ENCODE peak calls at places on chromosomes 2 and 18, in five cellular contexts. One of them, this sample, is unnamed.

GRCh38 chr18:52869942-52870907 is 530.2 kb downstream of the DCC start:
- DNase-seq in ovary: no peak
- DNase-seq in endothelial cell of umbilical vein: no peak
- DNase-seq in sigmoid colon: peak; percentile 60
- DNase-seq in A549: peak; percentile 1
- DNase-seq in this sample: no peak

GRCh38 chr2:240818543-240819403 is 1.2 kb downstream of the KIF1A start:
- DNase-seq in ovary: no peak
- DNase-seq in endothelial cell of umbilical vein: no peak
- DNase-seq in sigmoid colon: no peak
- DNase-seq in A549: no peak
- DNase-seq in this sample: no peak

GRCh38 chr2:25809646-25810045 is 68.6 kb downstream of the ASXL2 start:
- DNase-seq in ovary: no peak
- DNase-seq in endothelial cell of umbilical vein: no peak
- DNase-seq in sigmoid colon: no peak
- DNase-seq in A549: no peak
- DNase-seq in this sample: no peak

GRCh38 chr2:210522399-210522798 is 34.0 kb upstream of the CPS1 start:
- DNase-seq in ovary: no peak
- DNase-seq in endothelial cell of umbilical vein: no peak
- DNase-seq in sigmoid colon: no peak
- DNase-seq in A549: no peak
- DNase-seq in this sample: no peak

GRCh38 chr2:111117666-111118454 is 2.9 kb upstream of the BCL2L11 start:
- DNase-seq in ovary: peak; percentile 21
- DNase-seq in endothelial cell of umbilical vein: peak; percentile 66
- DNase-seq in sigmoid colon: peak; percentile 67
- DNase-seq in A549: peak; percentile 67
- DNase-seq in this sample: peak; percentile 43

GRCh38 chr2:84970266-84970955 is 550 bp upstream of the KCMF1 start:
- DNase-seq in ovary: peak; percentile 68
- DNase-seq in endothelial cell of umbilical vein: peak; percentile 69
- DNase-seq in sigmoid colon: peak; percentile 83
- DNase-seq in A549: peak; percentile 70
- DNase-seq in this sample: peak; percentile 59

GRCh38 chr2:206915136-206915535 is 24.2 kb upstream of the CPO start:
- DNase-seq in ovary: no peak
- DNase-seq in endothelial cell of umbilical vein: peak; percentile 86
- DNase-seq in sigmoid colon: no peak
- DNase-seq in A549: peak; percentile 56
- DNase-seq in this sample: no peak

GRCh38 chr2:30139131-30139870 is 7.5 kb upstream of the YPEL5 start:
- DNase-seq in ovary: no peak
- DNase-seq in endothelial cell of umbilical vein: no peak
- DNase-seq in sigmoid colon: no peak
- DNase-seq in A549: no peak
- DNase-seq in this sample: no peak

GRCh38 chr2:176114930-176115625 is 1.5 kb upstream of the HOXD10 start:
- DNase-seq in ovary: no peak
- DNase-seq in endothelial cell of umbilical vein: no peak
- DNase-seq in sigmoid colon: no peak
- DNase-seq in A549: no peak
- DNase-seq in this sample: no peak

GRCh38 chr2:189304360-189304759 is 124.8 kb upstream of the COL5A2 start:
- DNase-seq in ovary: no peak
- DNase-seq in endothelial cell of umbilical vein: no peak
- DNase-seq in sigmoid colon: no peak
- DNase-seq in A549: no peak
- DNase-seq in this sample: no peak

DNA sequence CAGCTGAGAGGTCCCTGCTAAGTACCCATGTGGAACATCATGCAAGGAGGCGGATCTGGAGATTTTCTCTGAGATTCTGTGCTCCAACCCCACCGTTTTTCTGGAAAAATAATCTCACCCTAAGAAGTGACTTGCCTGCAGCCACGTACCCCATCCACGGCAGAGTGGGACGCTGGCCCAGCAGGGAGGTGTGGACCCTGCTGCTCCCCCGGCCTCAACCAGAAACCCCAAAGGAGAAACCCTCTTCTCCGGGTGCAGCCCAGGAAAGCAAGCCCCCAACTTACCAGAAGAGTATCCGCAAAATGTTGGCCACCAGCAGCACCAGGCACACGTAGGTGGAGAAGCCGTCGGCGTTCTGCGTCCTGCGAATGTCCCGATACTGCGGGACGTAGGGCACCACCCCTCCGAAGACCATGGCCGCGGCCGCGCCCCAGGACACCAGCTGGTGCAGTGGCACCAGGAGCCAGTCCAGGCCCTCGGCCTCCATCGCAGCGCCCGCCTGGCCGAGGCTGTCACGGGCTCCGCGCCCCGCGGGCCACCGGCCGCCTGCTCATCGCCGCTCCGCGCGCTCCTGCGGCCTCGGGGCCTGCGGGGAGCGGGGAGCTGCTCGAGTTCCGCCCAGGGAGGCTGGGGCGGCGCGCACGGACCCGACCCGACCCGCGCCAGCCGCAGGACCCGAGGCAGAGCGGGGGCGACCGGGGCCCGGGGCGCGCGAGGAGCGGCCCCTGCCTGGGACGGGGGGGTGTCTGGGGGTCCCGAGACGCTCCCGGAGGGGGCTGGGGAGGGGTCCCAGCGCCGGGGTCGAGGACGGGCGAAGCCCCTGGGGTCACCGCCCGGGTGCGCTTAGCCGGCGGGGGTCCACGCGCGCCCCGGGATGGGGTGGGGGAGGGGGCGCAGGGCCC is 762 bp downstream of the SLC66A2 start:
- DNase-seq in ovary: no peak
- DNase-seq in endothelial cell of umbilical vein: peak; percentile 21
- DNase-seq in sigmoid colon: peak; percentile 67
- DNase-seq in A549: no peak
- DNase-seq in this sample: no peak
- H3K4me1 ChIP-seq in ovary: peaks cover 13% of the 10 kb centered on the region
- H3K4me1 ChIP-seq in endothelial cell of umbilical vein: peaks cover 5% of the 10 kb centered on the region
- H3K4me1 ChIP-seq in sigmoid colon: peaks cover 48% of the 10 kb centered on the region
- H3K4me1 ChIP-seq in A549: no peaks in the 10 kb centered on the region
- H3K4me1 ChIP-seq in this sample: peaks cover 24% of the 10 kb centered on the region

GRCh38 chr2:63842149-63843061 is 709 bp downstream of the UGP2 start:
- DNase-seq in ovary: peak; percentile 53
- DNase-seq in endothelial cell of umbilical vein: peak; percentile 51
- DNase-seq in sigmoid colon: peak; percentile 80
- DNase-seq in A549: peak; percentile 50
- DNase-seq in this sample: no peak
- TF ChIP-seq POLR2A in ovary: peak; percentile 75
- TF ChIP-seq POLR2A in endothelial cell of umbilical vein: no peak
- TF ChIP-seq POLR2A in sigmoid colon: peak; percentile 51
- TF ChIP-seq POLR2A in A549: no peak
- TF ChIP-seq POLR2A in this sample: peak; percentile 49

GRCh38 chr2:105796791-105797190 is 52.1 kb downstream of the NCK2 start:
- DNase-seq in ovary: no peak
- DNase-seq in endothelial cell of umbilical vein: no peak
- DNase-seq in sigmoid colon: no peak
- DNase-seq in A549: no peak
- DNase-seq in this sample: no peak

GRCh38 chr2:105797298-105797819 is 52.6 kb downstream of the NCK2 start:
- DNase-seq in ovary: no peak
- DNase-seq in endothelial cell of umbilical vein: no peak
- DNase-seq in sigmoid colon: no peak
- DNase-seq in A549: no peak
- DNase-seq in this sample: peak; percentile 42

GRCh38 chr2:105794926-105795574 is 50.3 kb downstream of the NCK2 start:
- DNase-seq in ovary: no peak
- DNase-seq in endothelial cell of umbilical vein: no peak
- DNase-seq in sigmoid colon: no peak
- DNase-seq in A549: no peak
- DNase-seq in this sample: no peak

GRCh38 chr2:105796131-105796638 is 51.5 kb downstream of the NCK2 start:
- DNase-seq in ovary: no peak
- DNase-seq in endothelial cell of umbilical vein: no peak
- DNase-seq in sigmoid colon: no peak
- DNase-seq in A549: no peak
- DNase-seq in this sample: no peak

GRCh38 chr2:105795575-105795934 is 50.8 kb downstream of the NCK2 start:
- DNase-seq in ovary: no peak
- DNase-seq in endothelial cell of umbilical vein: peak; percentile 38
- DNase-seq in sigmoid colon: no peak
- DNase-seq in A549: no peak
- DNase-seq in this sample: no peak
- H3K4me1 ChIP-seq in ovary: peaks cover 15% of the 10 kb centered on the region
- H3K4me1 ChIP-seq in endothelial cell of umbilical vein: peaks cover 24% of the 10 kb centered on the region
- H3K4me1 ChIP-seq in sigmoid colon: peaks cover 64% of the 10 kb centered on the region
- H3K4me1 ChIP-seq in A549: peaks cover 5% of the 10 kb centered on the region
- H3K4me1 ChIP-seq in this sample: peaks cover 17% of the 10 kb centered on the region

GRCh38 chr2:96260404-96261260 is 5.2 kb downstream of the TMEM127 start:
- DNase-seq in ovary: peak; percentile 63
- DNase-seq in endothelial cell of umbilical vein: peak; percentile 94
- DNase-seq in sigmoid colon: peak; percentile 77
- DNase-seq in A549: peak; percentile 86
- DNase-seq in this sample: peak; percentile 64
- TF ChIP-seq POLR2A in ovary: no peak
- TF ChIP-seq POLR2A in endothelial cell of umbilical vein: no peak
- TF ChIP-seq POLR2A in sigmoid colon: no peak
- TF ChIP-seq POLR2A in A549: no peak
- TF ChIP-seq POLR2A in this sample: peak; percentile 54

DNA sequence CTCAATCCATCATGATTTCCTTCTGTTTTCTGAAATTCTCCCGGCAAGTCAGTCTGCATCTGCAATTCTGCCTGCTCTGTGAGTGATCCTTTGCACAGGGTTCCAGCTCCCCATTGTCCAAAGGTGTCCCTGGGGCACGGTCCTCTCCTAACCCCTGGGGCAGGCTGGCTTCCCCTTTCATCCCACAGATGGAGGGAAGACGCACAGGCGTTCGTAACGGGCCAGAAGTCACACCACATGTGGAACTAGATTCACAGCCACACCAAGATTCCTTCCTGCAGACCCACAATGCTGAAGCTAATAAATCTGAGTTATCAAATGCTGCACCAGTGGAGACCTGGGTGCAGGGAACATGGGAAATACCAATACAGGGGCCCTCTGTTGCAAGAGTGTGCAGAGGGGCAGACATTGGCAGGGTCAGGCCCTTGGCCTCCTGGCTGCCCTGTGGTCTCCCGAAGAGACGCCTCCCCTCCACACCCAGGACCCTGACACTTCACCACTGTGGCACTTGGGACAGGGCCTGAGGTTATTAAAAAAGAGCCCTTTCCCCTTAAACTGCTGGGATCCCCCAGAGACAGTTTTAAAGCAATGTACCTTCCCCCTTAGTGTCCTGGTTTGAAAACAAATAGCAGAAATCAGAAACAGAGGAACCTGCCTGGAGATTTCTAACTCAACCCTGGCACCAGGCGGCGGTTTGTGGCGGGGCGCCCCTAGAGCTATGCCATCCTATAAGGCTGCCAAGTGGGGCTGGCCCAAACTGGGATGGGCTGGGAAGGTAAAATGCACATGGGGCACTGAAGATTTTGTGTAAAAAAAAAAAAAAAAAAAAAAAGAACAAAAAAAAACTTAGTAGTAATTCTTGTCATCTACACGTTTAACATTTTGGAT is 15.4 kb downstream of the ZNF516 start:
- DNase-seq in ovary: no peak
- DNase-seq in endothelial cell of umbilical vein: no peak
- DNase-seq in sigmoid colon: no peak
- DNase-seq in A549: no peak
- DNase-seq in this sample: no peak
- H3K4me1 ChIP-seq in ovary: peaks cover 23% of the 10 kb centered on the region
- H3K4me1 ChIP-seq in endothelial cell of umbilical vein: peaks cover 24% of the 10 kb centered on the region
- H3K4me1 ChIP-seq in sigmoid colon: peaks cover 24% of the 10 kb centered on the region
- H3K4me1 ChIP-seq in A549: peaks cover 29% of the 10 kb centered on the region
- H3K4me1 ChIP-seq in this sample: no peaks in the 10 kb centered on the region

GRCh38 chr2:28390857-28391563 is 1.6 kb upstream of the FOSL2 start:
- DNase-seq in ovary: peak; percentile 90
- DNase-seq in endothelial cell of umbilical vein: peak; percentile 89
- DNase-seq in sigmoid colon: peak; percentile 96
- DNase-seq in A549: peak; percentile 92
- DNase-seq in this sample: peak; percentile 92
- TF ChIP-seq POLR2A in ovary: no peak
- TF ChIP-seq POLR2A in endothelial cell of umbilical vein: peak; percentile 10
- TF ChIP-seq POLR2A in sigmoid colon: no peak
- TF ChIP-seq POLR2A in A549: peak; percentile 45
- TF ChIP-seq POLR2A in this sample: no peak

DNA sequence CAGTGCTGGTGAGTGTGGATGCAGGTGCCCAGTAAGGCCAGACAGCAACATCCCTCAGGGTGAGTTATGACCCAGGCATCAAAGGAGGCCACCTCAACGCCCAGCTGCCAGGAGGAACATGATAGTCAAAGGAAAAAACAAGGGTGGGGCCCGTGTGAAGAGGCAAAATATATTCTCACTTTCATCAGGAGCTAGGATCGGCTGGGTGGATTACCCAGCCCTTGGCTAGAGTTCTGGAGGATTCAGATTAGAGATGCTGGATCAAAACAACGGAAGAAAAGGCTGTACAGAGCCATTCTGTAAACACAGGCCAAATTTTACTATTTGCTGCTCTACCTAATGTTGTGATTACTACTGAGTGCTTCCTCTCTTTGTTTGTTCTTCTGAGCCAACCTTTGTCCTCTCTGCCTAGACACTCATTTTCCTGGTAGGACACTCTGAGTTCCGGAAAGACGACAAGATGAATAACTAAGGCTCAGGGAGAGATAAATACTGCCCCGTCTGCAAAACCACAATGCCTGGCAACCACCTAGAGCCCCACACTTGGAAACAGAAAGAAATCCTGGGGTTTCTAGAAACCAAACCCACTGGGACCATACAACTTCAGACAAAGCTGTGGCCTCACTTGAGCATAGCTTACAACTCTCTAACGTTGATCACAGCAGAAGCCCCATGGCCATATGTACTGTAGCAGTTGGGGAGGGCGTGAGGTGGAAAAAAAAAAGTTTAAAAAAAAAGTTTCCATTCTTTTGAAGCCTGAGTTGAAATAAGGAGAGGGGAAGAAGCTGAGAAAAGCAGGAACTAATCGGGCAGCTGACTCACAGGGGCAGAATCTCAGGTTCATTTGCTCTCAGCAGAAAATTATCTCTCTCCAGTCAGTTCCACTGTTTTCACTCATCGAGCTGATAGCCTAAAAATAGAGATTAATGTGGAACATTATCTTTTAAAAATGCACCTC is 17.8 kb upstream of the PMAIP1 start:
- DNase-seq in ovary: no peak
- DNase-seq in endothelial cell of umbilical vein: peak; percentile 92
- DNase-seq in sigmoid colon: no peak
- DNase-seq in A549: peak; percentile 64
- DNase-seq in this sample: no peak
- H3K4me1 ChIP-seq in ovary: no peaks in the 10 kb centered on the region
- H3K4me1 ChIP-seq in endothelial cell of umbilical vein: peaks cover 41% of the 10 kb centered on the region
- H3K4me1 ChIP-seq in sigmoid colon: peaks cover 3% of the 10 kb centered on the region
- H3K4me1 ChIP-seq in A549: peaks cover 31% of the 10 kb centered on the region
- H3K4me1 ChIP-seq in this sample: peaks cover 17% of the 10 kb centered on the region

This sample was measured in heart left ventricle.